ENCODE peak calls at places on chromosomes 1 and 21, in seven cellular contexts. W is Peyer's patch, V is suprapubic skin, X is esophagus squamous epithelium, I is psoas muscle, Q is left ventricle myocardium inferior, Z is cardiac muscle cell. T is an unnamed sample. For H3K4me1, the result is how much of the 10 kb centered on the place peaks cover.

GRCh38 chr1:244322791-244323521 is 128.8 kb downstream of the ADSS2 start:
- DNase-seq in W (peak), V (no peak), X (no peak), I (no peak), Q (no peak), Z (no peak), T (no peak)

GRCh38 chr1:28328228-28328648 is 602 bp upstream of the MED18 start:
- DNase-seq in W (no peak), V (no peak), X (no peak), I (peak), Q (no peak), Z (no peak), T (no peak)

GRCh38 chr1:17744666-17745563 is 10.2 kb upstream of the ACTL8 start:
- DNase-seq in W (no peak), V (no peak), X (no peak), I (no peak), Q (no peak), Z (no peak), T (no peak)

GRCh38 chr1:203537806-203538464 is 44.0 kb downstream of the OPTC start:
- DNase-seq in W (no peak), V (no peak), X (no peak), I (no peak), Q (no peak), Z (no peak), T (no peak)

GRCh38 chr1:234911787-234912186 is 216.8 kb downstream of the TOMM20 start:
- DNase-seq in W (no peak), V (no peak), X (no peak), I (no peak), Q (no peak), Z (no peak), T (no peak)

GRCh38 chr21:36923270-36923669 is 43.2 kb downstream of the HLCS start:
- DNase-seq in W (no peak), V (no peak), X (no peak), I (no peak), Q (no peak), Z (peak), T (no peak)

GRCh38 chr21:39888848-39889247 is 21.6 kb downstream of the PCP4 start:
- DNase-seq in W (no peak), V (no peak), X (no peak), I (no peak), Q (no peak), Z (no peak), T (no peak)

GRCh38 chr1:1599919-1600860 is at the start of gene FNDC10:
- DNase-seq in W (no peak), V (no peak), X (no peak), I (no peak), Q (no peak), Z (peak), T (no peak)

GRCh38 chr1:54314691-54315455 is 91.3 kb downstream of the SSBP3 start:
- DNase-seq in W (no peak), V (no peak), X (no peak), I (peak), Q (no peak), Z (no peak), T (no peak)

GRCh38 chr1:17531682-17532487 is 7.6 kb upstream of the ARHGEF10L start:
- DNase-seq in W (peak), V (peak), X (no peak), I (peak), Q (peak), Z (peak), T (no peak)

GRCh38 chr21:36697473-36698159 is 1.3 kb upstream of the SIM2 start:
- DNase-seq in W (no peak), V (no peak), X (no peak), I (no peak), Q (no peak), Z (no peak), T (no peak)

GRCh38 chr1:35714921-35715567 is 3.6 kb downstream of the C1orf216 start:
- DNase-seq in W (no peak), V (no peak), X (no peak), I (no peak), Q (no peak), Z (no peak), T (no peak)
- H3K4me3 ChIP-seq in W (no peak), V (no peak), X (no peak), I (peak), Q (peak), Z (no peak), T (no peak)

GRCh38 chr1:76264642-76265041 is 190.1 kb downstream of the ST6GALNAC3 start:
- DNase-seq in W (no peak), V (no peak), X (no peak), I (no peak), Q (no peak), Z (no peak), T (no peak)

GRCh38 chr1:76266762-76267161 is 192.2 kb downstream of the ST6GALNAC3 start:
- DNase-seq in W (no peak), V (no peak), X (no peak), I (no peak), Q (no peak), Z (no peak), T (no peak)

GRCh38 chr1:76269175-76269574 is 194.6 kb downstream of the ST6GALNAC3 start:
- DNase-seq in W (no peak), V (no peak), X (no peak), I (no peak), Q (no peak), Z (no peak), T (no peak)

GRCh38 chr1:76267631-76268030 is 193.1 kb downstream of the ST6GALNAC3 start:
- DNase-seq in W (no peak), V (no peak), X (no peak), I (no peak), Q (no peak), Z (no peak), T (no peak)

DNA sequence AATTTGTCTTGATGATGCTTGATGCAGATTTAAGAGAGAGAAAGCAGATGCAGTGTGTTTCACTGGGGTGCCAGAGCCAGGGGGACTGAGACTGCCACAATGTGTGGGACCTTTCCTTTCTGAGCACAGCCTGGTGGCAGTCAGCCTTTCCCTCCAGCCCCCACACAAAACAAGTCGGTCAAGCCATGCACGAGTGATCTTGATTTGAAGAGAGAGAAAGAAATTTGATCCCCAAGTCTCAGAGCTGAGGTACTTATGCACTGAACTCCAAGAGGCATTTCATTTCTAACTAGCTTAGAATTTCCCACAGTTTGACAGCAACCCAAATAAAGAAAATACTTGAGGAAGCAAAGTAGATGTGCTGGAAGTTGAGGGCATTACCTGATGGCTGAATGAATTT is 193.8 kb downstream of the ST6GALNAC3 start:
- DNase-seq in W (no peak), V (no peak), X (no peak), I (no peak), Q (no peak), Z (peak), T (no peak)
- H3K27ac ChIP-seq in W (peak), V (no peak), X (peak), I (no peak), Q (no peak), Z (peak), T (no peak)

GRCh38 chr21:38807987-38808386 is 2.3 kb downstream of the ETS2 start:
- DNase-seq in W (no peak), V (no peak), X (no peak), I (no peak), Q (no peak), Z (no peak), T (no peak)
- H3K4me1 ChIP-seq in W (under half), V (half or more), X (under half), I (under half), Q (half or more), Z (under half), T (under half)

GRCh38 chr1:25623731-25624130 is 7.1 kb downstream of the MAN1C1 start:
- DNase-seq in W (no peak), V (no peak), X (no peak), I (no peak), Q (no peak), Z (no peak), T (no peak)

GRCh38 chr1:25621876-25622275 is 5.3 kb downstream of the MAN1C1 start:
- DNase-seq in W (no peak), V (no peak), X (no peak), I (no peak), Q (no peak), Z (no peak), T (no peak)

GRCh38 chr1:25624155-25624554 is 7.6 kb downstream of the MAN1C1 start:
- DNase-seq in W (no peak), V (no peak), X (no peak), I (no peak), Q (no peak), Z (no peak), T (no peak)

GRCh38 chr1:25623007-25623406 is 6.4 kb downstream of the MAN1C1 start:
- DNase-seq in W (no peak), V (no peak), X (no peak), I (no peak), Q (no peak), Z (no peak), T (no peak)

GRCh38 chr1:25622526-25622925 is 5.9 kb downstream of the MAN1C1 start:
- DNase-seq in W (no peak), V (no peak), X (no peak), I (no peak), Q (no peak), Z (no peak), T (no peak)
- H3K4me3 ChIP-seq in W (no peak), V (no peak), X (no peak), I (no peak), Q (no peak), Z (no peak), T (no peak)

GRCh38 chr1:172470149-172470548 is 26.3 kb upstream of the PIGC start:
- DNase-seq in W (no peak), V (no peak), X (no peak), I (no peak), Q (no peak), Z (no peak), T (no peak)
- H3K27ac ChIP-seq in W (no peak), V (no peak), X (no peak), I (no peak), Q (no peak), Z (no peak), T (no peak)

DNA sequence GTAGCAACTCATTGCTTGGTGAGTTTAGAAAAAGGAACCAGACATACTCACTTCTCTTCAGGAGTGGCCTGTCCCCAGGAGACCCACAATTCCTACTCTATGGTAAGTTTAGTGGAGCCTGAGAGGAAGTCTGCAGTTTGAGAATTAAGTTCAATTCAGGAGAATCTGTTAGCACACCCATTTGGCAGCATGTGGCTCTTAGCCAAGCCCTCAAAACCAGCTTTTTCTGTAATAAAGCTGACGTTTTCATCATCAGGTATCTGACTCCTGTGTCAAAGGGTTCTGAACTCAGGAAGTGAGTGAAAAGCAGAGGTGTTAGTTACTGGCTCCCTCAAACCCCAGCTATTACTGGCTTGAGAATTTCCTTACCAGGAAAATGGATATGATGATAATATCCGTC is 20.4 kb upstream of the RGS16 start:
- DNase-seq in W (no peak), V (no peak), X (no peak), I (no peak), Q (no peak), Z (no peak), T (no peak)
- H3K4me1 ChIP-seq in W (under half), V (under half), X (under half), I (under half), Q (half or more), Z (under half), T (under half)

DNA sequence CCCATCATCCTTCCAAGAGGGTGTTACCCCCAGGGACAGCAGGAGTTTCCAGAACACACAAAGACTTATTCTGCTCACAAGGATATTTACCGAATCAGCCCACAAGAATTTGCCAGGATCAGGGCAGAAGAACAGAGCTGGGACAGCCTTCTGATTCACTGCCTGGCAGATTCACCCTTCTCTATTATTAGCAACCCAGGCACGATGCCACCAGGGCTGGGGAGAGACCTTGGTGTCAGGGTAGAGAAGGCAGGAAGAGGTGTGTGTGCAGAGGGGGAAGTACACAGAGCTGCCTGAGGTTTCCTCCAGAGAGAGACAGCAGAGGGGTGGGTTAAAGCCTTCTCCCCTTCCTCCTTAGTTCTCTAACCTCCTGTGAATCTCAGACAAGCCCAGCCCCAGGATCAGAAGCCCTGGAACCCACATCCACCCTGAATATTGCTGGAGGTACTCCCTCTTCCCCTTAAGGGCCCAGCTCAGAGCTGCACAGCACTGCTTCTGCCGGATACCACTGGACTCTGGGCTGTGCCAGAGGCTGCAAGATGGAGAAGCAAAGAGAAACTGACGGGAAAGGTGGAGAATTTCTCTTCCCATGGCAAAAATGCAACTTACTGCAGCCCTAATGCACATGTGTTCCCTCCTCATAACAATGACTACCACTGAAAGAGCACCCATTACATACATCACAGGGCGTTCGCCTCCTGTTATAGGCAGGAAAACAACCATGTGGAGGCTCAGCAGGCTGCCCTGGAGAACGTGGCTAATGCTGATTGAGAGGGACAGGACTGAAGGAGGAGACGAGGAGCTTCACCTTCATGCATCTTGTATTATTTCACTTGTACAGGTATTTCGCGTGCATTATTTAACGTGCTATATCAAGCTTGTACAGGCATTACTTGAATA is 61.7 kb downstream of the ITPKB start:
- DNase-seq in W (peak), V (peak), X (peak), I (peak), Q (peak), Z (no peak), T (no peak)
- H3K4me3 ChIP-seq in W (no peak), V (no peak), X (no peak), I (peak), Q (peak), Z (no peak), T (no peak)

DNA sequence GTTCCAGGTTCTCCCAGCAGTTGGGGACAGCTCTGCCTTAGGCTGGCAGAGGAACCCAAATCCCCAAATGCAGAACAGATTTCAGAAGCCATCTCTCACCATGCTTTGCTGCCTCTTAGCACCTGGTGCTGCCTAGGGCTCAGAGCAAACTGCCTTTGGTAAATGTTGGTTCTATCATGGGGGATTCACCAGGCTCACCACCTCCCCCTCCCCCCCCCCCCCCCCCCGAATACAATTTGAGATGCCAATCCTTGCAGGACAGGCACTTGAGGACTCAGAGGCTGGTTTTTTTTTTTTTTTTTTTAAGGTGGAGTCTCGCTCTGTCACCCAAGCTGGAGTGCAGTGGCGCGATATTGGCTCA is 447 bp upstream of the PAQR6 start:
- DNase-seq in W (no peak), V (no peak), X (no peak), I (no peak), Q (no peak), Z (no peak), T (no peak)
- H3K27ac ChIP-seq in W (no peak), V (peak), X (no peak), I (no peak), Q (peak), Z (peak), T (no peak)

GRCh38 chr1:169163059-169163458 is 56.6 kb downstream of the ATP1B1 start:
- DNase-seq in W (no peak), V (no peak), X (no peak), I (no peak), Q (no peak), Z (no peak), T (no peak)
- H3K4me1 ChIP-seq in W (under half), V (under half), X (under half), I (under half), Q (under half), Z (under half), T (under half)